ENCODE peak calls at places on chromosome 6, in six cellular contexts. F is left ventricle myocardium inferior, E is mammary epithelial cell, T is AG04450, Q is heart left ventricle, G is IMR-90. B is an unnamed sample. For H3K9me3, the result is how much of the 10 kb centered on the place peaks cover.

GRCh38 chr6:128731249-128732165 is 151.4 kb upstream of the LAMA2 start:
- DNase-seq in E (peak), F (no peak), G (peak), Q (peak), T (peak), B (no peak)

GRCh38 chr6:5084787-5085637 is at the start of gene PPP1R3G:
- DNase-seq in F (peak), Q (peak), T (no peak), G (peak), E (peak), B (peak)

GRCh38 chr6:41654433-41655020 is 16.3 kb downstream of the MDFI start:
- DNase-seq in Q (no peak), F (no peak), T (no peak), E (no peak), G (no peak), B (no peak)

GRCh38 chr6:37923514-37923913 is 104.0 kb downstream of the ZFAND3 start:
- DNase-seq in G (no peak), T (no peak), Q (no peak), E (no peak), F (no peak), B (no peak)

GRCh38 chr6:111057074-111057752 is 30.1 kb upstream of the SLC16A10 start:
- DNase-seq in T (peak), E (peak), Q (no peak), F (no peak), G (peak), B (no peak)

GRCh38 chr6:77433888-77434287 is 29.4 kb downstream of the HTR1B start:
- DNase-seq in E (no peak), F (no peak), T (no peak), G (no peak), Q (no peak), B (no peak)

GRCh38 chr6:628772-629171 is 28.1 kb downstream of the HUS1B start:
- DNase-seq in E (no peak), F (no peak), G (no peak), Q (no peak), T (no peak), B (no peak)

GRCh38 chr6:109471105-109471810 is 11.8 kb downstream of the ZBTB24 start:
- DNase-seq in Q (no peak), F (no peak), G (no peak), E (no peak), T (no peak), B (no peak)

GRCh38 chr6:99614430-99615161 is 8.0 kb downstream of the PRDM13 start:
- DNase-seq in G (no peak), F (no peak), E (no peak), Q (no peak), T (no peak), B (no peak)

GRCh38 chr6:138987299-138987642 is 782 bp downstream of the REPS1 start:
- DNase-seq in Q (peak), G (no peak), E (peak), F (no peak), T (no peak), B (peak)

GRCh38 chr6:45426251-45426650 is 48.5 kb upstream of the SUPT3H start:
- DNase-seq in Q (no peak), E (no peak), F (no peak), T (no peak), G (no peak), B (no peak)

GRCh38 chr6:3389390-3390167 is 67.3 kb downstream of the SLC22A23 start:
- DNase-seq in T (no peak), F (peak), G (peak), Q (no peak), E (peak), B (no peak)

DNA sequence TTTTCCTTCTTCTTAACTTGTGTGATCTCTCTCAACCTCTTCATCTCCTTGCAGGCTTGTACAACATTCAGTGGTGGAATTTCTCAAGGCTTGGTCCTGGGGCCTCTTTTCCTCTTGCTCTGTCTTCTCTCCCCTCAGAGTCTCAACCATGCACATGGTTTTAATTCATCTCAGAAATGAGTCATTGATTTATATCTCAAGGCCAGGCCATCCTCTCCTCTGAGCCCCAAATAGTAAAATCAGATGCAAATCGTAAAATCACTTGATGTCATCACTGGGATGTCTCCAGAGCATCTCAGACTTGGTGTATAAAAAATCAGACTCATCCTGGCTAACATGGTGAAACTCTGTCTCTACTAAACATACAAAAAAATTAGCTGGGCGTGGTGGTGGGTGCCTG is 85.0 kb downstream of the FNDC1 start:
- DNase-seq in G (no peak), F (no peak), T (no peak), Q (no peak), E (no peak), B (no peak)
- H3K9me3 ChIP-seq in G (under half), F (under half), T (under half), Q (under half), E (under half), B (under half)

GRCh38 chr6:163554663-163555062 is 140.1 kb downstream of the QKI start:
- DNase-seq in F (peak), G (peak), E (peak), Q (no peak), T (no peak), B (no peak)
- TF ChIP-seq CTCF in F (peak), G (peak), E (peak), Q (peak), T (peak), B (peak)

GRCh38 chr6:67541591-67541990 is 1093.5 kb upstream of the ADGRB3 start:
- DNase-seq in T (no peak), G (no peak), E (no peak), F (no peak), Q (no peak), B (no peak)

DNA sequence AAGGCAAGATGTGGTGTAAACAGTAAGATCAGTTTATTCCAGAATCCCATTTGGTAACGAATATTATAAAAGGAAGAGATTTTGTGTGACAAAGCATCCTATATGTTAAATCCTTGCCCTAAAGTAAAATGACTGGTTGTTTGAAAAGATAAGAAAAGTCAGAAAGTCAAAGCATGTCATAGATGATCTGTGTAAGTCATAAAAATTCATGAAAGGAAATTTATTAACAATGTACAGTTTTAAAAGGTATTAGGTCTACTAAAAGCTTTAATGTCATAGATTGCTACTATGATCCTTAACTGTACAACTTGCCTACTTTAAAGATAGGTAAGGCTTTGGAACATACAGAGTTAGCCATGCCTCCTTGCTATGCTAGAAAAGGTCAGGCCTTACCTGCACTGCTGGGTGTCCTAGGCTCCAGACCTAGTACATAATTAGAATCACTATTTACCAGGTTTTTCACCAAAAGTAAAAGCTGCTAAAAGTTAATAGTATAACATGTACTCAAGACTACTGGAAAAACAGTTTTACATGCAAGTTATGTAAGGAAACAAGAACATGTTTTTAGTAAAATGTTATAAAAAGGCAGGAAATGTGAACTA is 1090.1 kb upstream of the ADGRB3 start:
- DNase-seq in T (no peak), Q (no peak), E (no peak), G (no peak), F (no peak), B (no peak)
- H3K9me3 ChIP-seq in T (under half), Q (under half), E (under half), G (under half), F (half or more), B (under half)

DNA sequence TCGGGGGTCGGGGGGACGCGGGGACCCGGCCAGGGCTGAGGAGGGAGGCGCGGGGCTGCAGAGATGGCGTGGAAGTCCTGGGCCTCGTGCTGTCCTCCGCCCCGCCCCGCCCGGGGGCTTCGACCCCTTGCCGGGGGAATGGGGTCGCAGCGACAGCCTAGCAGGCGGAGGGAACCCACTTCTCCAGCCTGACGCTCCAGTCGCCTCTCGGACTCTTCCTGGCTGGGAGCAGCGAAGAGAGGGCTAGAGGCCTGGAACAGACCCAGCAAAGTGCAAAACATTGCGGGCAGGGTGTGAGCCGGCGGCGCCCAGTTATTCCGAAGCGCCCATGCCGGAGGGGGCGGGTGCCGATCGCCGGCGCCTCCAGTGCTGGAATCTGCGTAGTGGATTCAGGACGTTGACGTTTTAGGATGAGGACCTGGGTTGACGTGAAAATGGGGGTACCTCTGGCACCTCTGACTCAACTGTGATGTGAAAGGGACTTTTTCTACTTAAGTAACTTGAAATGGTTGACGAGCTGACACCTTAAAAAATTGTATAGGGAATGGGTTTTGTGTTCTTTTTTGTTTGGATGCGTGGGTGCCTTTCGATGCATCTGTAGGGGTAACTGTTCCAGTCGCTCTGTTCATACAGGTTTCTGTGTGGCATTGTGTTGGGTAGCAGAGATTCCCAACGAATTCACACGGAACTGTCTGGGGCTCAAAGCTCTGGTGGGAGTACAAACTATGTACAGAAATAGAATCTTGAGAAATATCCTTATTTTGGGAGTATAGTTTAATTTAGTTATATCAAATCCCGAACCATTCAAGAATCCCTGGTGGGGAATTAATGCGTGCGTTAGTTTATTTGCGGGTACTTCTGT is 1.4 kb downstream of the SLC35F1 start:
- DNase-seq in E (no peak), F (no peak), G (no peak), Q (no peak), T (no peak), B (no peak)
- TF ChIP-seq CTCF in E (no peak), F (no peak), G (no peak), Q (no peak), T (no peak), B (no peak)

DNA sequence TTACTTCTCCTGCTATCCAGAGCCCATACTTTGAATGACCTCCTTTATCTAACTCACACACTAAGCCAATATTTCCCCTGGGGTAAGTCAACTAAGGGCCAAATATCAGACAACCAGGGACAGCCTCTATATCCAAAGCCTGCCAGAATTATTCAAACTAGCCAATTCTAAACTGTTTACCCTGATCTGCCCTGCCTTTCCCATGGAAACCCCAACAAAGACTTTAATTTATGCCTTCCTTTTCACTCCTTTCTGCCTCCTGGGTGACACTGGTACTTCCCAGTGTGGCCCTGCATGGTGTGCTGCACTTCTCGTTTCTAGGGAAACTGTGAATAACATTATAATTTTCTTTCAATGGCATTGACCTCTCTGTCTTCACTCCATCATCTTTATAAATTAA is 19.9 kb upstream of the ZNF184 start:
- DNase-seq in T (no peak), Q (no peak), E (no peak), G (no peak), F (no peak), B (no peak)
- H3K9me3 ChIP-seq in T (under half), Q (under half), E (under half), G (under half), F (under half), B (under half)

GRCh38 chr6:89482136-89482535 is 49.2 kb downstream of the ANKRD6 start:
- DNase-seq in T (no peak), Q (no peak), F (no peak), E (no peak), G (no peak), B (no peak)

GRCh38 chr6:89485320-89485719 is 52.4 kb downstream of the ANKRD6 start:
- DNase-seq in E (no peak), F (no peak), G (no peak), Q (no peak), T (no peak), B (no peak)

GRCh38 chr6:89479902-89480301 is 47.0 kb downstream of the ANKRD6 start:
- DNase-seq in T (no peak), Q (no peak), E (no peak), F (no peak), G (no peak), B (no peak)

GRCh38 chr6:89483111-89483720 is 50.3 kb downstream of the ANKRD6 start:
- DNase-seq in F (peak), T (no peak), G (no peak), E (no peak), Q (peak), B (peak)

DNA sequence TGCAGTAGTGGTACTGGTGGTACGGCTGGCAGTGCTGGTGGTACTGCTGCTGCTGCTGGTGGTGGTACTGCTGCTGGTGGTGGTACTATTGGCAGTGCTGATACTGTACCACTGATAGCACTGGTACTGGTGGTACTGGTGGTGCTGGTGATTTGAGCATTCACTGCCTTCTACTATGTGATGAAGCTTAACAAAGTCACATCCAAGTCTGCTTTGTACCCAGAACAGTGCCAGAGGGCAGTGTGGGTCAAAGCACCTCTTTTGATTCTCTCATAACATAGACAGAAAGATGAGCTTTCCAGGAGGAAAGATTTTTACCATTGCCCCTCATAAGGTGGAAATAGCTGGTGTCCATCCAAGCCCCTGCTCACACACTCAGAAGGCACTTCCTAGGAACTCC is 48.7 kb downstream of the ANKRD6 start:
- DNase-seq in G (no peak), F (no peak), Q (no peak), T (no peak), E (no peak), B (no peak)
- TF ChIP-seq CTCF in G (no peak), F (no peak), Q (peak), T (no peak), E (no peak), B (no peak)

GRCh38 chr6:118579786-118580185 is 31.7 kb downstream of the PLN start:
- DNase-seq in G (no peak), Q (no peak), F (no peak), E (no peak), T (no peak), B (no peak)
- H3K9me3 ChIP-seq in G (under half), Q (under half), F (half or more), E (under half), T (under half), B (under half)